ENCODE peak calls at places on chromosomes 5 and 9, in four cellular contexts. S is AG09319, U is heart left ventricle, X is MV-4-11. G is an unnamed sample.
A peak's percentile ranks its signal among the peaks of the same experiment; 100 is the strongest.

GRCh38 chr5:17443333-17444125 is 54.5 kb upstream of the TAF11L2 start:
- DNase-seq in S (no peak), U (peak; percentile 70), X (peak; percentile 94), G (no peak)

GRCh38 chr9:132078369-132079356 is 1.0 kb downstream of the MED27 start:
- DNase-seq in S (no peak), U (no peak), X (no peak), G (no peak)

GRCh38 chr5:34416501-34417008 is 239.6 kb upstream of the RAI14 start:
- DNase-seq in S (no peak), U (no peak), X (no peak), G (no peak)

GRCh38 chr9:26261503-26262330 is 583.5 kb upstream of the TUSC1 start:
- DNase-seq in S (no peak), U (no peak), X (no peak), G (no peak)

GRCh38 chr9:119307471-119307870 is 61.8 kb downstream of the BRINP1 start:
- DNase-seq in S (no peak), U (no peak), X (no peak), G (no peak)

GRCh38 chr9:134411451-134412297 is 85.4 kb downstream of the RXRA start:
- DNase-seq in S (no peak), U (no peak), X (no peak), G (no peak)

GRCh38 chr9:92722386-92723298 is 42.0 kb downstream of the BICD2 start:
- DNase-seq in S (no peak), U (no peak), X (no peak), G (no peak)

GRCh38 chr9:2621678-2622360 is at the start of gene VLDLR:
- DNase-seq in S (no peak), U (peak; percentile 78), X (peak; percentile 36), G (peak; percentile 49)

GRCh38 chr9:64773491-64773931 is 511.5 kb downstream of the FOXD4L5 start:
- DNase-seq in S (no peak), U (peak; percentile 37), X (no peak), G (no peak)

GRCh38 chr9:134243778-134244467 is 79.6 kb upstream of the RNU6ATAC start:
- DNase-seq in S (no peak), U (peak; percentile 58), X (peak; percentile 95), G (peak; percentile 87)

GRCh38 chr9:126471084-126471611 is 142.6 kb upstream of the LMX1B start:
- DNase-seq in S (peak; percentile 24), U (peak; percentile 87), X (peak; percentile 100), G (peak; percentile 98)

GRCh38 chr9:129026442-129027223 is 1.5 kb downstream of the SH3GLB2 start:
- DNase-seq in S (no peak), U (no peak), X (no peak), G (no peak)

GRCh38 chr9:90003046-90003355 is 398.2 kb downstream of the GADD45G start:
- DNase-seq in S (no peak), U (no peak), X (no peak), G (no peak)

GRCh38 chr5:137303509-137303908 is 195.6 kb downstream of the SPOCK1 start:
- DNase-seq in S (no peak), U (no peak), X (no peak), G (no peak)

GRCh38 chr9:112341741-112342140 is 8.3 kb upstream of the PTBP3 start:
- DNase-seq in S (no peak), U (no peak), X (no peak), G (no peak)